ENCODE peak calls at places on chromosome 22, in four cellular contexts. One of them, this sample, is unnamed. For H3K79me2, the result is how much of the 10 kb centered on the place peaks cover.

GRCh38 chr22:43151251-43152000 is at the start of gene TSPO:
- DNase-seq in H1: peak
- DNase-seq in K562: peak
- DNase-seq in HepG2: no peak
- DNase-seq in this sample: no peak

GRCh38 chr22:37290737-37291136 is 8.4 kb downstream of the CYTH4 start:
- DNase-seq in H1: no peak
- DNase-seq in K562: no peak
- DNase-seq in HepG2: no peak
- DNase-seq in this sample: no peak

GRCh38 chr22:30270841-30271240 is 4.2 kb upstream of the OSM start:
- DNase-seq in H1: no peak
- DNase-seq in K562: peak
- DNase-seq in HepG2: no peak
- DNase-seq in this sample: no peak

GRCh38 chr22:38203855-38204497 is 2.2 kb downstream of the MAFF start:
- DNase-seq in H1: no peak
- DNase-seq in K562: no peak
- DNase-seq in HepG2: no peak
- DNase-seq in this sample: no peak

GRCh38 chr22:49291781-49292180 is 535.9 kb downstream of the BRD1 start:
- DNase-seq in H1: peak
- DNase-seq in K562: no peak
- DNase-seq in HepG2: no peak
- DNase-seq in this sample: no peak

GRCh38 chr22:41369089-41369745 is 12.5 kb upstream of the TEF start:
- DNase-seq in H1: no peak
- DNase-seq in K562: no peak
- DNase-seq in HepG2: no peak
- DNase-seq in this sample: no peak

GRCh38 chr22:30506507-30506968 is 1.0 kb upstream of the SEC14L4 start:
- DNase-seq in H1: no peak
- DNase-seq in K562: peak
- DNase-seq in HepG2: no peak
- DNase-seq in this sample: no peak

GRCh38 chr22:42901790-42902508 is 44.9 kb upstream of the ARFGAP3 start:
- DNase-seq in H1: no peak
- DNase-seq in K562: peak
- DNase-seq in HepG2: no peak
- DNase-seq in this sample: no peak

GRCh38 chr22:36773935-36774334 is 2.0 kb downstream of the IFT27 start:
- DNase-seq in H1: no peak
- DNase-seq in K562: no peak
- DNase-seq in HepG2: no peak
- DNase-seq in this sample: no peak

GRCh38 chr22:41876675-41877074 is 38.2 kb downstream of the SHISA8 start:
- DNase-seq in H1: no peak
- DNase-seq in K562: no peak
- DNase-seq in HepG2: no peak
- DNase-seq in this sample: no peak

GRCh38 chr22:36497910-36498669 is 8.8 kb downstream of the FOXRED2 start:
- DNase-seq in H1: no peak
- DNase-seq in K562: no peak
- DNase-seq in HepG2: no peak
- DNase-seq in this sample: no peak

GRCh38 chr22:35921777-35922176 is 106.8 kb downstream of the RBFOX2 start:
- DNase-seq in H1: peak
- DNase-seq in K562: peak
- DNase-seq in HepG2: peak
- DNase-seq in this sample: peak

GRCh38 chr22:43446881-43447280 is 35.1 kb downstream of the MPPED1 start:
- DNase-seq in H1: no peak
- DNase-seq in K562: no peak
- DNase-seq in HepG2: no peak
- DNase-seq in this sample: no peak

GRCh38 chr22:25403752-25404471 is 160.6 kb upstream of the GRK3 start:
- DNase-seq in H1: no peak
- DNase-seq in K562: no peak
- DNase-seq in HepG2: peak
- DNase-seq in this sample: no peak
- H3K79me2 ChIP-seq in H1: half or more
- H3K79me2 ChIP-seq in K562: half or more
- H3K79me2 ChIP-seq in HepG2: under half
- H3K79me2 ChIP-seq in this sample: half or more

DNA sequence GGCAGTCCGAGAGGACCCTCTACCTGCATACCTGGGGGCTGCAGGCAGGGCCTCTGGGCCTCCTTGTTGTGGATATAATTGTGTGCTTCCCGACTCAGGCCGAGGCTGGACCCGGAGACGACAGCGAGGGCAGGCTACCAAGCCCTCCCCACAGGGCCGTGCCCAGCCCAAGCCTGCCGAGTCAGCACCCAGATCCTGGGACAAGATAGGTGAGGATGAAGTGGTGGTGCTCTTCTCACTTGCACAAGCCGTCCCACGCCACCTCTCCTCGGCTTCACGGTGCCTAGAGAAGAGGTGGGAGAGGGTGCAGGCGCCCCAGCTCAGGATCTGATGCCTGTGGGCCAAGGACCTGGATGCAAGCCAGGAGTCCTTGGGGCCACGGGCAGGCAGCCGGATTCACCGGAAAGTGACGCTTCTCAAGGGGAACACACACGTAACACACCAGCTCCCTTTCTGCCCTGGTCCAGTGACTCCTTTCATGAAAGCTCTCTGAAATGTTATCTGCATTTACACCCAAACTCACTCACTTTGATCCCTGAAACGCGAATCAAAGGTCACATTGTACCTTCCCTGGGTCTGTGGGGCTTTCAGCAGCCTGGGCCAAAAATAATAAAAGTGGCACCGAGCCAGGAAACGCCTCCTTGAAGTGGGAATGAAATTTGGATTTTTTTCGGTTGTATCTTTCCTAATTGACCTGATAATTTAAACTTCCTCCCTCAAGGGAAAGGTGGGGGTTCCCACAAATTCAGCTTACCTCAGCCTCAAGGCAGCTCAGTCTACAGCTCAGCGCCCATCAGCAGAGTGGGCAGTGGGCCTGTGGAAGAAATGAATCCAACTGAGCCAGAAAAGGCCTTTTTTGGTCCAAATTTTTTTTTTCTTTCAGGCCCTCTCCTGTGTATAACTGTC is 1.1 kb upstream of the GNB1L start:
- DNase-seq in H1: no peak
- DNase-seq in K562: peak
- DNase-seq in HepG2: peak
- DNase-seq in this sample: peak
- TF ChIP-seq FOSL1 in H1: no peak
- TF ChIP-seq FOSL1 in K562: no peak
- TF ChIP-seq FOSL1 in HepG2: no peak
- TF ChIP-seq FOSL1 in this sample: no peak

DNA sequence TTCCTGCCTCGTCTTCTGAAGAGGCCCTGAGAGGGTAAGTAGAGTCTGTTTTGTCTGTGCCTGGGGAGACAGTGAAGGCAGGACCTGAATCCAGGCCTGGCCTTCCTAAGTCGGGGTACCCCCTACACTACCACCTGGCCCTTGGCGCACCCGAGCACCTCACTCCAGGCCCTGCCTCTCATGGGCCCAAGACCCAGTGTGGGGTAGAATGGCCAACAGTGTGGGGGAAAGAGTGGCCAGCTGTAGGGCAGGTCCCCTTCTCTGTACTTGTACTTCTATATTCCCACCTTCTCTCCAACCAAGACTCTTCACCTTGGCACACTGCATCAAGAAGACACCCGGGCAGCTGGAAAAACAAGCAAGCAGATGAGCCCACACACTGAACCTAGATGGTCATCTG is 22.4 kb upstream of the BID start:
- DNase-seq in H1: no peak
- DNase-seq in K562: no peak
- DNase-seq in HepG2: no peak
- DNase-seq in this sample: no peak
- H3K27ac ChIP-seq in H1: no peak
- H3K27ac ChIP-seq in K562: no peak
- H3K27ac ChIP-seq in HepG2: no peak
- H3K27ac ChIP-seq in this sample: no peak

GRCh38 chr22:29006346-29006745 is 55.3 kb downstream of the C22orf31 start:
- DNase-seq in H1: no peak
- DNase-seq in K562: no peak
- DNase-seq in HepG2: no peak
- DNase-seq in this sample: no peak

GRCh38 chr22:29004647-29005371 is 56.8 kb downstream of the C22orf31 start:
- DNase-seq in H1: peak
- DNase-seq in K562: peak
- DNase-seq in HepG2: peak
- DNase-seq in this sample: peak

GRCh38 chr22:29003975-29004646 is 57.5 kb downstream of the C22orf31 start:
- DNase-seq in H1: peak
- DNase-seq in K562: no peak
- DNase-seq in HepG2: peak
- DNase-seq in this sample: no peak

GRCh38 chr22:29002603-29003002 is 59.0 kb downstream of the C22orf31 start:
- DNase-seq in H1: no peak
- DNase-seq in K562: no peak
- DNase-seq in HepG2: no peak
- DNase-seq in this sample: no peak

GRCh38 chr22:29003552-29003951 is 58.1 kb downstream of the C22orf31 start:
- DNase-seq in H1: no peak
- DNase-seq in K562: no peak
- DNase-seq in HepG2: no peak
- DNase-seq in this sample: no peak
- H3K79me2 ChIP-seq in H1: under half
- H3K79me2 ChIP-seq in K562: under half
- H3K79me2 ChIP-seq in HepG2: half or more
- H3K79me2 ChIP-seq in this sample: under half

GRCh38 chr22:45848904-45849303 is 128.1 kb downstream of the WNT7B start:
- DNase-seq in H1: no peak
- DNase-seq in K562: no peak
- DNase-seq in HepG2: no peak
- DNase-seq in this sample: no peak
- TF ChIP-seq FOSL1 in H1: no peak
- TF ChIP-seq FOSL1 in K562: no peak
- TF ChIP-seq FOSL1 in HepG2: no peak
- TF ChIP-seq FOSL1 in this sample: no peak

DNA sequence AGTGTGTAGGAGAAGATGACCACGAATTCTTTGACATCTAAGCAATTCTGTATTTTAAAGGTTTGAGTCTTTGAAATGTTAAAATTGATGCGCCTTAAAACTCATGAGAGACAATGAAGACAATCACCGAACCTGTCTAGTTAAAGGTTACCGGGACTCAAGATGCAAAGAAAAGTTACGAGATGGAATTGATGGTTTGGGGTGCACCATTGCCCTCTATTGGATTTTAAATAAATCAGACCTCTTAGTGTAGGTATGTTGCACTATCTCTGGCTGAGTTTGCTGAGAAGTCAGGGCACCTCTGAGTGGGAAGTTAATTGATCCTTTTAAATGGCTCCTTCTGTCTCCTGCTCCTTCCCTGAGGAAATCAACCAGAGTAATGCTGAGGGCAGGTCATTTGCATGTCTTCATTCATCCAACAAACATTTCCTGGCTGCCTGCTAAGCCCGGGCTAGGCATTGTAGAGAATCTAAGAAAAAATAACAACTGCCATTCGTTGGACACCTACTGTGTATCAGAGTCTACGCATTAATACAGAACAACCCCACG is 19.4 kb upstream of the TMA7B start:
- DNase-seq in H1: no peak
- DNase-seq in K562: no peak
- DNase-seq in HepG2: no peak
- DNase-seq in this sample: no peak
- H3K27ac ChIP-seq in H1: no peak
- H3K27ac ChIP-seq in K562: peak
- H3K27ac ChIP-seq in HepG2: no peak
- H3K27ac ChIP-seq in this sample: no peak

GRCh38 chr22:50401907-50402306 is 58.8 kb downstream of the PPP6R2 start:
- DNase-seq in H1: no peak
- DNase-seq in K562: no peak
- DNase-seq in HepG2: no peak
- DNase-seq in this sample: no peak

GRCh38 chr22:50400931-50401330 is 57.8 kb downstream of the PPP6R2 start:
- DNase-seq in H1: no peak
- DNase-seq in K562: no peak
- DNase-seq in HepG2: no peak
- DNase-seq in this sample: no peak

GRCh38 chr22:50400406-50400805 is 57.3 kb downstream of the PPP6R2 start:
- DNase-seq in H1: no peak
- DNase-seq in K562: no peak
- DNase-seq in HepG2: no peak
- DNase-seq in this sample: no peak

GRCh38 chr22:50398698-50399648 is 55.8 kb downstream of the PPP6R2 start:
- DNase-seq in H1: no peak
- DNase-seq in K562: no peak
- DNase-seq in HepG2: no peak
- DNase-seq in this sample: no peak

DNA sequence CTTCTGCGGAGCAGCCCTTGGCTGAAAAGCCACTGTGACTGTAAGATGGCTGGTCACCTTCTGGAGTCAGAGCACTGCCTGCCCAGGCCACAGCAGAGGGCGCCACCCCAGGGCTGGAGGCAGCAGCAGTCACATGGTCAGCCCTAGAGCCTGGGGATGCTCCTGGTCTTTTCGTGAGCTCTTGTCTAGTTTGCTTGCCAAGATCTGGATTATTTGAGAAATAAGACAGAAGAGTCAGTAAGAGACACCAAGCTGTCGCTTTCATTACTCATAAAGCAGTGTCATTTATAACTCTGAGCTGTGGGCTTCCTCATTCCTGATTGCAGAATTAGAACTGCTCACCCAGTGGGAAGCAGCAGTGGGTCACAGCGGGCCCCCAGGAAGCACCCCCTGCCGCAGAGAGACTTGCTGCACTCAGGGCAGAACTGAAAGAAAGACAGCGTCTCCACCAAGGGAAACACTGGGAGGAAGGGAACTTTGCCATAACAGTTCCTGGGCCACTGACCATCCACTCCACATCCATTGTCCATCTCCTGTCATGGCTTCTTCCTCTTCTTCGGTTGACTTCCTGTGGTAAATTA is 56.7 kb downstream of the PPP6R2 start:
- DNase-seq in H1: peak
- DNase-seq in K562: peak
- DNase-seq in HepG2: peak
- DNase-seq in this sample: peak
- H3K79me2 ChIP-seq in H1: under half
- H3K79me2 ChIP-seq in K562: under half
- H3K79me2 ChIP-seq in HepG2: under half
- H3K79me2 ChIP-seq in this sample: under half

This sample was measured in HCT116.